ENCODE peak calls at places on chromosomes 1 and 21, in seven cellular contexts. N is iPS DF 6.9, M is WERI-Rb-1, Z is PC-3, E is aorta, A is astrocyte of the spinal cord, D is colonic mucosa. H is an unnamed sample.

GRCh38 chr1:208737922-208738321 is 493.7 kb upstream of the PLXNA2 start:
- DNase-seq in A (no peak), N (no peak), M (no peak), Z (no peak), D (no peak), E (no peak), H (no peak)

GRCh38 chr1:38929476-38929875 is 12.2 kb downstream of the RHBDL2 start:
- DNase-seq in Z (no peak), A (no peak), E (no peak), D (no peak), M (no peak), N (no peak), H (no peak)

GRCh38 chr1:147852706-147853225 is 49.8 kb upstream of the GJA8 start:
- DNase-seq in N (no peak), E (no peak), M (no peak), Z (peak; percentile 31), D (no peak), A (no peak), H (no peak)

GRCh38 chr1:18919174-18919905 is 17.0 kb upstream of the ALDH4A1 start:
- DNase-seq in E (no peak), Z (no peak), A (no peak), N (no peak), M (peak; percentile 92), D (no peak), H (no peak)

GRCh38 chr21:26845066-26845749 is at the start of gene ADAMTS1:
- DNase-seq in M (no peak), E (peak; percentile 93), Z (peak; percentile 76), N (no peak), D (peak; percentile 78), A (peak; percentile 86), H (peak; percentile 96)

GRCh38 chr1:25936940-25937339 is 30.7 kb upstream of the STMN1 start:
- DNase-seq in A (no peak), Z (no peak), N (no peak), M (no peak), E (no peak), D (no peak), H (no peak)

GRCh38 chr1:83882906-83883305 is 116.0 kb downstream of the TTLL7 start:
- DNase-seq in E (no peak), A (peak; percentile 58), Z (peak; percentile 90), M (peak; percentile 19), N (no peak), D (peak; percentile 28), H (no peak)

GRCh38 chr21:28445081-28445830 is 547.4 kb downstream of the LTN1 start:
- DNase-seq in A (peak; percentile 65), N (no peak), Z (peak; percentile 91), E (no peak), M (no peak), D (no peak), H (no peak)

GRCh38 chr1:60874703-60875102 is 207.7 kb upstream of the NFIA start:
- DNase-seq in E (peak; percentile 58), N (no peak), Z (peak; percentile 76), D (no peak), M (no peak), A (peak; percentile 70), H (no peak)

GRCh38 chr1:78292361-78292760 is 198.4 kb upstream of the PTGFR start:
- DNase-seq in M (no peak), A (no peak), E (no peak), D (no peak), Z (no peak), N (no peak), H (peak; percentile 81)

GRCh38 chr1:155984341-155984740 is 6.0 kb upstream of the ARHGEF2 start:
- DNase-seq in A (no peak), E (no peak), M (no peak), N (peak; percentile 64), D (no peak), Z (no peak), H (no peak)

GRCh38 chr1:9314101-9314500 is 21.4 kb downstream of the SPSB1 start:
- DNase-seq in A (no peak), E (no peak), M (no peak), D (no peak), Z (no peak), N (no peak), H (no peak)

GRCh38 chr1:44359234-44359937 is 4.3 kb upstream of the ERI3 start:
- DNase-seq in E (no peak), D (no peak), M (no peak), N (no peak), A (no peak), Z (peak; percentile 50), H (no peak)

GRCh38 chr1:230901711-230902110 is 33.4 kb upstream of the C1orf198 start:
- DNase-seq in N (no peak), D (no peak), M (peak; percentile 44), E (no peak), A (no peak), Z (no peak), H (no peak)

GRCh38 chr1:81967957-81968356 is 167.2 kb downstream of the ADGRL2 start:
- DNase-seq in N (no peak), M (no peak), E (no peak), A (no peak), Z (no peak), D (no peak), H (no peak)

GRCh38 chr21:16454371-16454770 is 724.6 kb downstream of the USP25 start:
- DNase-seq in Z (no peak), A (peak; percentile 32), M (no peak), N (no peak), D (no peak), E (no peak), H (no peak)

GRCh38 chr1:48102766-48103165 is 105.6 kb upstream of the TRABD2B start:
- DNase-seq in E (no peak), A (no peak), N (no peak), M (no peak), Z (no peak), D (no peak), H (no peak)

GRCh38 chr21:20999567-21000169 is 1.5 kb downstream of the NCAM2 start:
- DNase-seq in A (peak; percentile 66), M (peak; percentile 43), D (peak; percentile 44), N (no peak), Z (peak; percentile 72), E (no peak), H (no peak)

GRCh38 chr1:206101351-206101750 is 15.8 kb downstream of the AVPR1B start:
- DNase-seq in E (no peak), M (no peak), Z (no peak), A (no peak), D (no peak), N (no peak), H (no peak)

GRCh38 chr1:57003398-57004139 is 37.8 kb upstream of the C8B start:
- DNase-seq in E (no peak), A (no peak), N (no peak), M (no peak), D (no peak), Z (no peak), H (no peak)

GRCh38 chr1:174266991-174267612 is 107.8 kb downstream of the RABGAP1L start:
- DNase-seq in D (no peak), A (no peak), Z (no peak), E (no peak), M (no peak), N (no peak), H (no peak)

GRCh38 chr1:174273190-174273589 is 113.9 kb downstream of the RABGAP1L start:
- DNase-seq in Z (no peak), M (no peak), N (no peak), D (no peak), A (no peak), E (no peak), H (no peak)

GRCh38 chr1:174266476-174266875 is 107.2 kb downstream of the RABGAP1L start:
- DNase-seq in M (no peak), N (no peak), E (no peak), D (no peak), A (no peak), Z (no peak), H (no peak)

GRCh38 chr1:174273766-174274165 is 114.4 kb downstream of the RABGAP1L start:
- DNase-seq in N (no peak), M (no peak), Z (no peak), A (no peak), E (no peak), D (no peak), H (no peak)

GRCh38 chr1:174269932-174270651 is 110.8 kb downstream of the RABGAP1L start:
- DNase-seq in E (no peak), A (no peak), M (no peak), D (no peak), Z (no peak), N (no peak), H (no peak)
- H3K4me3 ChIP-seq in E (no peak overlapping the region), A (no peak overlapping the region), M (no peak overlapping the region), D (no peak overlapping the region), Z (no peak overlapping the region), N (no peak overlapping the region), H (no peak overlapping the region)

DNA sequence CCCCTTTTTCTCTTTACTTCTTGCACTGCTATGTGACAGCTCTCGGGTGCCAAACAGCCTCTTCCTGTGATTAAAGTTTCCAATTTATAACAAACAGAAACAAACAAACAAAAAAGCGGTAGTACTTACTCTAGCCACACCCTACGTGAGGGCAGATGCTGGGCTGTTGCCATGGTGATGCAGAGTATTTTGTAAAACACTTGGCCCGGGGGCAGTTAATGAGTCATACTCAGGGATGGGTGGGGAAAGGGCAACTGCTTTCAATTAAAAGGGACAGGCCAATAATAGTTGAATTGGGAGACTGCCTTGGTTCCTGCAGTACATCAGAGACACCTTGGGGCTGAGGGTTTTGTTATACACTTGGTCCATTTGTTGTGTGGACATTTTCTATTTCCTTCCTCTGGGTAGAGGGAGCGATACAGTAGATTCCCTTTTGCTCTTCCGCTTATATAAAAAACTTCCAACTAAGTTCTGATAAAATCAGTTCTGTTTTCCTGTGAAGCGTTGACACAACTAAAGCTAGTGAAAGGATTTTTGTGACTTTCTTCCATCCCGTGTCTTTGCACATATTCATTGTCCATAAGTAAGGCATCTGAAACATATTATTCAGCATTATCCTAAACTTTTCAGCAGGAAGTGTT is 36.5 kb upstream of the THEM4 start:
- DNase-seq in A (peak; percentile 96), E (peak; percentile 93), M (no peak), D (peak; percentile 93), Z (peak; percentile 100), N (peak; percentile 67), H (peak; percentile 96)
- H3K4me3 ChIP-seq in A (no peak overlapping the region), E (no peak overlapping the region), M (no peak overlapping the region), D (no peak overlapping the region), Z (peak overlapping the region; percentile 56), N (no peak overlapping the region), H (no peak overlapping the region)

DNA sequence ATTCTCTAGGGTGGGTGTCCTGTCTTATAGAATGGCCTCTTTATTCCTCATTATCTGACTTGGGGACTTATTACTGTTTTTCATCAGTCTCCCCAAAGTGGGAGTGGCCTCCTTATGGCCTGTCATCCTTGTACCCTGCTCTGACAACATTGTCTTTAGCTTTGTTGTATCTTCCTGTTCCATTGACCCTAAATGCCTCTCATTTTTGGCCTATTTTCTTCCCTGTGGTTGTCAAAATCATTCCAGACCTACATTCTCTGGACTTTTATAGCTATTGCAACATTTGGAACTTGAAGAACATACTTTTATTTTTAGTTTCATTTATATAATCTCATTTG is 9.7 kb downstream of the SFT2D2 start:
- DNase-seq in D (no peak), M (no peak), A (no peak), E (no peak), Z (no peak), N (no peak), H (no peak)
- H3K4me3 ChIP-seq in D (no peak overlapping the region), M (no peak overlapping the region), A (no peak overlapping the region), E (no peak overlapping the region), Z (no peak overlapping the region), N (no peak overlapping the region), H (no peak overlapping the region)

DNA sequence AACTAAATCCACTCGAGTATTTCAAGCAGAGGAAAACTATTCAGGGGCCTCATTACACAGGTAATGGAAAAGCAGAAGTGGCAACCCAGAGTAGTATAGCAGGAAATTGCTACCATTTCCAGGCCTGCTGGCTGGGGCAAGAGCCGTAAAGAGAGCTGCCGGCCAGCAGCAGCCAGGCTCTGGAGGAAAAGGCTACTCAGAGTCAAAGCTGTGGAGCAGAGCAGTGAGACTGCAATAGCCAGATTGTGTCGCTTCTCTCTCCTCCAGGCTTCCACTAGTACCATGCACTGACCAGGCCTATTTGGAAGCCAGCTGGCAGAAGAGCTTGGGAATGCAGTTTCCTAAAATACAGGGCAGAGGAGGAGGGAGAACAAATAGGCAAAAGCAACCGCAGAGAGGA is 155.5 kb downstream of the OMA1 start:
- DNase-seq in E (peak; percentile 43), Z (no peak), D (no peak), M (no peak), N (no peak), A (no peak), H (no peak)
- H3K4me3 ChIP-seq in E (no peak overlapping the region), Z (no peak overlapping the region), D (no peak overlapping the region), M (no peak overlapping the region), N (no peak overlapping the region), A (no peak overlapping the region), H (no peak overlapping the region)

H was measured in suprapubic skin.